ENCODE peak calls at places on chromosomes 7 and 10, in eight cellular contexts. D, Y, M, P, I, C, T and O are unnamed samples. For H3K4me1, the result is how much of the 10 kb centered on the place peaks cover.

GRCh38 chr10:78927257-78927995 is 141.3 kb upstream of the ZMIZ1 start:
- DNase-seq in Y (peak), I (no peak), P (no peak), D (no peak), T (no peak), M (no peak), C (peak), O (no peak)

GRCh38 chr7:92811158-92811557 is 25.2 kb downstream of the CDK6 start:
- DNase-seq in D (no peak), Y (no peak), T (no peak), M (no peak), I (no peak), C (no peak), P (no peak), O (no peak)

GRCh38 chr10:33099748-33100147 is 141.7 kb upstream of the ITGB1 start:
- DNase-seq in P (no peak), Y (no peak), C (no peak), D (peak), M (no peak), T (no peak), I (no peak), O (peak)

GRCh38 chr10:72106154-72106849 is 18.0 kb upstream of the SPOCK2 start:
- DNase-seq in Y (no peak), T (no peak), M (no peak), P (no peak), D (no peak), C (no peak), I (no peak), O (no peak)

GRCh38 chr10:132704008-132704814 is 81.7 kb downstream of the NKX6-2 start:
- DNase-seq in D (no peak), Y (no peak), P (no peak), I (no peak), C (no peak), T (no peak), M (no peak), O (no peak)

GRCh38 chr7:29810297-29810696 is 4.0 kb downstream of the WIPF3 start:
- DNase-seq in T (no peak), P (no peak), I (no peak), M (no peak), Y (no peak), C (no peak), D (no peak), O (no peak)

GRCh38 chr7:107940146-107940489 is 49.1 kb downstream of the DLD start:
- DNase-seq in Y (no peak), M (no peak), P (no peak), T (no peak), C (no peak), D (no peak), I (no peak), O (no peak)

GRCh38 chr7:114916261-114916892 is 5.5 kb upstream of the MDFIC start:
- DNase-seq in Y (no peak), D (no peak), P (no peak), I (no peak), C (no peak), M (no peak), T (no peak), O (no peak)

GRCh38 chr7:137669706-137670105 is 177.1 kb downstream of the DGKI start:
- DNase-seq in C (no peak), D (peak), T (no peak), P (no peak), M (no peak), I (no peak), Y (peak), O (no peak)

GRCh38 chr7:143049380-143049779 is 2.8 kb upstream of the OR6V1 start:
- DNase-seq in P (no peak), C (no peak), Y (no peak), T (no peak), M (no peak), I (peak), D (no peak), O (no peak)

GRCh38 chr7:12234334-12234733 is 23.2 kb downstream of the TMEM106B start:
- DNase-seq in M (no peak), I (no peak), D (no peak), Y (no peak), P (no peak), T (no peak), C (no peak), O (no peak)

GRCh38 chr7:55502988-55503514 is 69.3 kb downstream of the VOPP1 start:
- DNase-seq in P (no peak), I (no peak), Y (no peak), M (peak), D (no peak), T (peak), C (no peak), O (no peak)

GRCh38 chr7:150502519-150502918 is 12.2 kb upstream of the GIMAP7 start:
- DNase-seq in P (no peak), D (no peak), C (no peak), T (no peak), Y (no peak), I (no peak), M (no peak), O (no peak)

DNA sequence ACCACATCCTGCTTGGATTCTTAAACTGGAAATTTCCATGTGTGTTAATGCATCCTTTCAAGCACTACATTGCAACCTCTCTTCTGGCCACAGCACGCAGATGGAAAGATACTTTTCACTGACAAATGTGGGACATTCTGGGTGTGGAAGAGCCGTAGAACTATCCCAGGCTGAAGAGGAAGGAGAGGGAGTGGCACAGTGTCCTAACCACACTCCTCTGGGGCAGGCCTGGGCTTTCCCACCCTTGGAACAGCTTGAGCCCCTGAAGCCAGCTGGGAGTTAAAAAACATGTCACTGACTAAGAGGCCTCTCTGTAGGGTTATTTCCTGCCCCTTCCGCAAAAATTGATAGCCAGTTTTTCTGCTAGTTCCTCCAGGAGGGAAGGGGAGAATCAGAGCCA is 34.0 kb upstream of the DNMBP start:
- DNase-seq in Y (peak), M (no peak), D (peak), C (no peak), I (peak), P (no peak), T (no peak), O (peak)
- H3K27ac ChIP-seq in Y (peak), M (peak), D (peak), C (peak), I (peak), P (no peak), T (no peak), O (peak)

GRCh38 chr10:68155615-68156205 is 46.4 kb downstream of the MYPN start:
- DNase-seq in Y (no peak), P (no peak), D (peak), C (no peak), M (no peak), I (no peak), T (peak), O (no peak)

GRCh38 chr10:68154211-68154497 is 44.9 kb downstream of the MYPN start:
- DNase-seq in T (peak), P (no peak), M (peak), C (no peak), I (peak), Y (no peak), D (peak), O (no peak)

GRCh38 chr10:68156373-68157185 is 47.3 kb downstream of the MYPN start:
- DNase-seq in T (peak), P (peak), I (peak), M (peak), C (peak), Y (peak), D (peak), O (peak)

GRCh38 chr10:68151453-68151852 is 42.2 kb downstream of the MYPN start:
- DNase-seq in I (no peak), Y (no peak), P (no peak), D (no peak), C (no peak), M (no peak), T (no peak), O (no peak)

DNA sequence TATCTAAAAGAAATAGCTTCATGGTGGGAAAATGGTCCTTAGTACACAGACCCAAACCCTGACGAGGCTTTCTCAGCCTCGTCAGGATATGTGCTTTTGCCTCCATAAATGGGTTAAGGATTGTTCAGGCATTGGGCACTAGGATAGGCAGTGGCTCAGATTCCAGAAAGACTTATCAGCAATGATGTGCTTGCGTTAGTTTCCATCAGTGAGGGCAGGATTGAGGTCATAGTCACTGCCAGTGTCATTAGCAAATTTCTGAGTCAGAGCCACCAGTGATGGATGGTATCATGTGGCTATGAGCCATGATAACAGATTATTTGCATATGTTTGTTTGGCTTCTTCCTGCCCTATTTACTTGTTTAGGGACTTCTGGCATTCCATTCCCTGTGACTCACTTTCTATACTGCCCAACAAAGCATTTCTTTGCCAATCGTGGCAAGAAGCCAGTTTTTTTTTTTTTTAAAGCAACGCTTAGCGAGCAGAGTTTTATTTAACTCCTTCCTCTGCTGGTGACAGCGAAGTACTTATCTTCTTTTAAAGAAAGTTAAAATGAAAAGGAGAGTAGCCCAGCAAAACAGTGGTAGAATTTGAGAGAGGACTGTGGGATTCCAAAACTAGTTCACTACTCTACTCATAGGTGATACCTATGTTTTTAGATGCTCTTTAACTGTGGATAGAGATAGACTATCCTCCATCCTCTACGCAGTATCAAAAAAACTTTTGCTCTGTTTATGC is 44.4 kb downstream of the MYPN start:
- DNase-seq in T (peak), D (peak), P (peak), I (peak), M (peak), Y (peak), C (peak), O (peak)
- H3K4me1 ChIP-seq in T (under half), D (under half), P (under half), I (under half), M (under half), Y (under half), C (half or more), O (under half)

DNA sequence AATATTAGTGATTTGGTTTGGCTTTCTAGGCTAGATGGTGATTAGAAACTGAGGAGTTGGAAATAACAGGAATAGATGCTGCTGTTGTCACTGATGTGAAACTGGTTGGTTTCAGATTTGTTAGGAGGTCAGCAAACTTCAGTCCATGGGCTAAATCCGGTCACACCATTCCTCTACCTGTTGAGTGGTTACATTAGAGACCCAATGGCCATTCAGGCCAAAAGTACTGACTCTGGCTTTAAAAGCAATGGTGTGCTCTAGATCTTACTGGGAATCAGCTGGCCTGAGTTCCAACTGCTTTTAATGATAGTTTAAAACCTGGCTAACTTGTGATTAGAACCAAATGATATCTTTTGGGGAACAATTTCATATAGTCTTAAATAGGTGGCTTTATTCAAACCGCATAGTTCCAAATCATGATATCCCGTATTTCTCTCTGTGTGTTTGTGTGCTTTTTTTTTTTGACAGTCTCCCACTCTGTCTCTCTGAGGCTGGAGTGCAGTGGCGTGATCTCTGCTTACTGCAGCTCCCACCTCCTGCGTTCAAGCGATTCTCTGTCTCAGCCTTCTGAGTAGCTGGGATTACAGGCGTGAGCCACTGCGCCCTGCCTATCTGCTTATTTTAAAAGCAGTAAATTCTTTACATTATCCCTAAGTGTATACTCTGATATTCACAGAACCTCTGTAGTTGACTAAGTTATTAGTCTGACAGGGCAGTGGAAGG is 7.8 kb upstream of the PBLD start:
- DNase-seq in T (no peak), D (no peak), I (no peak), Y (no peak), C (no peak), P (no peak), M (no peak), O (no peak)
- TF ChIP-seq CTCF in T (no peak), D (no peak), I (no peak), Y (no peak), C (no peak), P (no peak), M (no peak), O (no peak)

DNA sequence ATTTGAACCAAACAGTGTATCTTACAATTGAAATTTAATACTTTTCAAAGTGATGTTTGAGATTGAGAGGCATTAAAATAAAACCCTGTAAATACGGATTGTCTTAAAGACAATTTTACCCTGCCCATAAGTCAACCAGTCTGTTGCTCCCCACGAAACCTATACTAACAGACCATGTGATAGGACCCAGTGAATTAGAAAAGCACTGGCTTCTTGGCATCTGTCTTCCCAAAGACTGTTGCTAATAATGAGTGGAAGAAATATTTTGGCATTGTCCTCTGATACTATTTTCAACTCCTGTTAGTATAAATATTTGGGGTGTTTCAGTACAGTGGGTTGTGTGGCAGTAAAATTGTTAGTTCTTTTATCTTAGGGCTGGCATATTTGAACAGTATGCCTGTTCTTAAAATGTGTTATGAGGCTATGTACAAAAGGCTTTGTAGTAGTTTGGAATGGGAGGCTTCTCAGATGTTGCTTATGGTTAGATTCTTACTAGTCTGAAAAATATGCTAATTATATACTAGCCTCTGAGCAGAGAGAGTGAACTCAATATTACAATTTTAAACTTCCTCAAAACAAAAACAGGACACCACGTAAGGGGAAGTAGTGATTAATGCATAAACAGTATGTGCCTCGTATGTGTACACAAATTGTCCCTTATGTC is 115.1 kb downstream of the ARID5B start:
- DNase-seq in I (no peak), Y (no peak), T (no peak), D (peak), C (no peak), M (no peak), P (no peak), O (no peak)
- H3K27ac ChIP-seq in I (peak), Y (no peak), T (no peak), D (peak), C (no peak), M (peak), P (peak), O (no peak)

DNA sequence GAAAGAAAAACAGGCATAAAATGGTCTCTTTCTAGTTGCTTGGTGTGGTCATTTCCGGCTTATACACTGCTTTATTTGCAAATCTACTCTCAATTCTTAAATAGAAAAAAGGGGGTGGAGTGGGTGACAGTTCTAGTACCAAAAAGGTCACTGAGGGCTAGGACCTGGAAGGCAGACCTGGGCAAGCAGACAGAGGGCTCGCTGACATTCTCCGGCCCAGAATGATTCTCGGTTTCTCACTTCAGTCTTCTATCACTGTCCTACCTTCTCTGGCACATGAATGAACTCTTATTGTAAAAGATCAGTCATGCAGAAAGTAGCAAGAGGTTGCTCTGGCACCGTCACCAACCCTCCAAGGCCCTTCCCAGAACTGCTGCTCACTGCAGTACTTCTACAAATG is 54.0 kb downstream of the MALSU1 start:
- DNase-seq in M (no peak), T (no peak), D (no peak), C (no peak), Y (no peak), P (no peak), I (no peak), O (no peak)
- H3K4me1 ChIP-seq in M (under half), T (under half), D (under half), C (half or more), Y (under half), P (under half), I (under half), O (under half)

GRCh38 chr10:17472481-17473227 is 18.3 kb upstream of the ST8SIA6 start:
- DNase-seq in D (no peak), C (no peak), Y (no peak), P (no peak), T (no peak), M (no peak), I (no peak), O (no peak)

GRCh38 chr10:17473228-17473950 is 19.0 kb upstream of the ST8SIA6 start:
- DNase-seq in M (no peak), P (no peak), C (no peak), D (no peak), T (no peak), I (no peak), Y (no peak), O (no peak)

GRCh38 chr10:17475661-17476060 is 21.3 kb upstream of the ST8SIA6 start:
- DNase-seq in M (no peak), Y (no peak), I (no peak), C (no peak), D (no peak), T (no peak), P (no peak), O (no peak)

GRCh38 chr10:17476073-17476472 is 21.7 kb upstream of the ST8SIA6 start:
- DNase-seq in I (no peak), Y (no peak), T (no peak), D (no peak), P (no peak), M (no peak), C (no peak), O (no peak)

DNA sequence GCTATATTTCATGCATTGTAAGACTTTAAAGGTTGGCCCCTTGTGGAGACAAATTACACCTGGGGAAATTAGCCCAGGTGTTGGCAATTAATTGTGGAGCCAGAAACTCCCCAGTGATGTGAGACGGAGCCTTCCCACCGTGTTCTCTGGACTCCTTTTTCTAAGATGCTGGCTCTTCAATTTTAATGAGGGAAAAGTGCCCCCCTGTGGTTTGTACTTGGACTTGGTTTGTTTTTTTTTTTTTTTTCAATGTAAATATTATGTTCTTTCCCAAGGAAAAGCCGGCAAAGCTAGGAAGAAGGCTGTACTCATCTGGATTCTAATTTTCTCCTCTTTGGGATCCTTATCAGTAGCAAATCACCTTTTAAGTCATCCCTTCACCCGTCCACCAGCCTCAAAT is 20.2 kb upstream of the ST8SIA6 start:
- DNase-seq in I (no peak), Y (no peak), D (peak), P (no peak), T (no peak), C (peak), M (no peak), O (no peak)
- TF ChIP-seq CTCF in I (no peak), Y (no peak), D (peak), P (no peak), T (peak), C (peak), M (peak), O (peak)

GRCh38 chr10:61995093-61995492 is 93.6 kb downstream of the ARID5B start:
- DNase-seq in D (no peak), T (no peak), C (no peak), Y (no peak), I (no peak), M (no peak), P (no peak), O (no peak)
- H3K27ac ChIP-seq in D (no peak), T (no peak), C (no peak), Y (no peak), I (peak), M (peak), P (peak), O (peak)